ENCODE peak calls at places on chromosomes 5 and 9, in five cellular contexts. F is astrocyte, A is mammary epithelial cell, J is neural progenitor cell, U is PC-3. Z is an unnamed sample. For H3K79me2, the result is how much of the 10 kb centered on the place peaks cover.

GRCh38 chr9:86277072-86277471 is 5.3 kb downstream of the ISCA1 start:
- DNase-seq in F (no peak), A (no peak), J (no peak), U (no peak), Z (no peak)

GRCh38 chr5:83145241-83145640 is 67.9 kb downstream of the XRCC4 start:
- DNase-seq in F (peak), A (peak), J (no peak), U (no peak), Z (peak)

GRCh38 chr9:137423001-137423809 is at the start of the genes EXD3 and NOXA1:
- DNase-seq in F (peak), A (peak), J (peak), U (peak), Z (peak)

GRCh38 chr5:17186271-17186670 is 31.2 kb upstream of the BASP1 start:
- DNase-seq in F (no peak), A (peak), J (no peak), U (no peak), Z (no peak)

GRCh38 chr9:35660966-35661413 is 2.9 kb downstream of the CCDC107 start:
- DNase-seq in F (no peak), A (no peak), J (peak), U (peak), Z (peak)

GRCh38 chr5:134594797-134595457 is 37.7 kb downstream of the SAR1B start:
- DNase-seq in F (no peak), A (no peak), J (no peak), U (no peak), Z (no peak)

GRCh38 chr5:158940977-158941376 is 158.7 kb downstream of the EBF1 start:
- DNase-seq in F (no peak), A (no peak), J (no peak), U (no peak), Z (no peak)

GRCh38 chr5:139391570-139392323 is 2.0 kb upstream of the MZB1 start:
- DNase-seq in F (no peak), A (peak), J (no peak), U (peak), Z (no peak)

GRCh38 chr5:163696270-163696887 is 191.0 kb downstream of the MAT2B start:
- DNase-seq in F (peak), A (peak), J (peak), U (peak), Z (peak)

GRCh38 chr5:55620009-55620770 is 85.4 kb upstream of the PLPP1 start:
- DNase-seq in F (no peak), A (no peak), J (no peak), U (peak), Z (no peak)

GRCh38 chr5:81256766-81257165 is 23.6 kb downstream of the CKMT2 start:
- DNase-seq in F (no peak), A (no peak), J (no peak), U (no peak), Z (no peak)

GRCh38 chr9:106753155-106753671 is 109.8 kb upstream of the ZNF462 start:
- DNase-seq in F (no peak), A (no peak), J (no peak), U (no peak), Z (no peak)

GRCh38 chr5:178392998-178393397 is 160.4 kb upstream of the PHYKPL start:
- DNase-seq in F (no peak), A (no peak), J (no peak), U (no peak), Z (no peak)

GRCh38 chr5:149414405-149415244 is 35.5 kb upstream of the IL17B start:
- DNase-seq in F (no peak), A (no peak), J (no peak), U (no peak), Z (no peak)

GRCh38 chr5:36041537-36041845 is 25.2 kb downstream of the UGT3A2 start:
- DNase-seq in F (no peak), A (no peak), J (peak), U (no peak), Z (no peak)

GRCh38 chr5:149837680-149838269 is 106.8 kb downstream of the PDE6A start:
- DNase-seq in F (peak), A (peak), J (peak), U (peak), Z (peak)

GRCh38 chr5:112329429-112330090 is 89.5 kb downstream of the EPB41L4A start:
- DNase-seq in F (no peak), A (no peak), J (peak), U (no peak), Z (no peak)

GRCh38 chr9:135224921-135225541 is 137.6 kb downstream of the OLFM1 start:
- DNase-seq in F (no peak), A (no peak), J (peak), U (no peak), Z (no peak)

GRCh38 chr9:136572003-136572595 is 26.3 kb upstream of the NOTCH1 start:
- DNase-seq in F (peak), A (no peak), J (peak), U (peak), Z (peak)

GRCh38 chr5:74030371-74030770 is 404.4 kb downstream of the ARHGEF28 start:
- DNase-seq in F (no peak), A (no peak), J (no peak), U (no peak), Z (no peak)

GRCh38 chr9:94851467-94851866 is 125.0 kb downstream of the AOPEP start:
- DNase-seq in F (no peak), A (no peak), J (no peak), U (no peak), Z (no peak)

GRCh38 chr5:149646564-149646963 is 65.3 kb downstream of the ARHGEF37 start:
- DNase-seq in F (peak), A (peak), J (no peak), U (no peak), Z (peak)

GRCh38 chr9:135989722-135990467 is 28.7 kb upstream of the UBAC1 start:
- DNase-seq in F (no peak), A (no peak), J (peak), U (no peak), Z (no peak)

GRCh38 chr5:29238115-29238514 is 1955.4 kb upstream of the CDH6 start:
- DNase-seq in F (no peak), A (no peak), J (no peak), U (no peak), Z (no peak)

GRCh38 chr5:108681079-108681921 is 66.4 kb upstream of the FER start:
- DNase-seq in F (peak), A (peak), J (peak), U (peak), Z (peak)

GRCh38 chr9:110170728-110171257 is 37.2 kb downstream of the C9orf152 start:
- DNase-seq in F (no peak), A (no peak), J (no peak), U (no peak), Z (no peak)

GRCh38 chr9:113160571-113160970 is 9.8 kb downstream of the SLC31A2 start:
- DNase-seq in F (no peak), A (no peak), J (no peak), U (no peak), Z (no peak)

GRCh38 chr9:134591573-134591981 is 50.0 kb upstream of the COL5A1 start:
- DNase-seq in F (peak), A (no peak), J (no peak), U (no peak), Z (no peak)

GRCh38 chr5:178434851-178435250 is 155.3 kb downstream of the COL23A1 start:
- DNase-seq in F (no peak), A (no peak), J (peak), U (no peak), Z (no peak)

GRCh38 chr9:132046456-132046855 is 33.2 kb downstream of the MED27 start:
- DNase-seq in F (no peak), A (no peak), J (no peak), U (no peak), Z (no peak)

GRCh38 chr5:142874537-142874936 is 104.4 kb downstream of the ARHGAP26 start:
- DNase-seq in F (no peak), A (peak), J (no peak), U (peak), Z (peak)

GRCh38 chr5:63194126-63194525 is 615.5 kb downstream of the LRRC70 start:
- DNase-seq in F (no peak), A (no peak), J (no peak), U (no peak), Z (no peak)

GRCh38 chr5:72661405-72661804 is 154.2 kb upstream of the ZNF366 start:
- DNase-seq in F (peak), A (no peak), J (no peak), U (peak), Z (peak)

GRCh38 chr5:59039003-59039295 is 456.1 kb downstream of the RAB3C start:
- DNase-seq in F (no peak), A (no peak), J (peak), U (no peak), Z (no peak)

GRCh38 chr5:59040804-59041201 is 457.9 kb downstream of the RAB3C start:
- DNase-seq in F (no peak), A (no peak), J (no peak), U (no peak), Z (no peak)

GRCh38 chr5:59039296-59040006 is 456.6 kb downstream of the RAB3C start:
- DNase-seq in F (peak), A (peak), J (peak), U (peak), Z (peak)

GRCh38 chr5:59041355-59041754 is 458.5 kb downstream of the RAB3C start:
- DNase-seq in F (no peak), A (no peak), J (peak), U (no peak), Z (no peak)

GRCh38 chr5:59040007-59040803 is 457.3 kb downstream of the RAB3C start:
- DNase-seq in F (no peak), A (no peak), J (no peak), U (no peak), Z (no peak)
- TF ChIP-seq EZH2 in F (no peak), A (no peak), J (peak), U (no peak), Z (peak)

DNA sequence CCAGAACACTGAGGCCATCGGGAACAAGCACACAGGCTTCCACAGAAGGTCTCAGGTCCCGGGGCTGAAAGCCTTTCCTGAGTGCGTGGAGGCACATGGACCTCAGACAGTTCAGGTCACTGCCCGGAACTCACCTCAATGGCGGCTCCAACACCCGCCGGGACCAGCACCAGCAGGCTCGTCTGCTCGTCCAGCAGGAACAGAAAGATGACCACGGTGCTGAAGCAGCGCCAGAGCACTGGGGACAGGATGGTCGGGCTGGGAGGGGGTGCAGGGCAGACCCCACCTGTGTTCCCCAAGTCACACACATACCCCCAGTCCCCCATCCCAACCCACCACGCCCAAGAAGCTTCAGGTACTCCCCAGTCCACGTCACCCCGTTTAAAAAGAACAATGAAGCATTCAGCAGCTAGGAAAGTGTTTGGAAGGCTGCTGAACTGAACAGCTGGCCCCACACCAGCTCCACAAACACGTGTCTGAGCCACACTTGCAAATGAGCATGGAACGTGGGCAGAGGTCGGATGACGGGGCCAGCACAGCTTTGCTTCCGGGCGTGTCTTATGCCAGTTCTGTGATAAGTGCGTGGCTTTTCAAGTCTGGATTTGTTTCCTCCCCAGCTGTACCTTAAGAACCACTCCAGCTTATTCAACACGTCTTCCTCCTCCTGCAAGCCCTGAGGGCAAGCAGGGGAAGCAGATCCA is 14.6 kb downstream of the CLPTM1L start:
- DNase-seq in F (no peak), A (peak), J (no peak), U (no peak), Z (no peak)
- H3K79me2 ChIP-seq in F (under half), A (under half), J (under half), U (under half), Z (under half)

DNA sequence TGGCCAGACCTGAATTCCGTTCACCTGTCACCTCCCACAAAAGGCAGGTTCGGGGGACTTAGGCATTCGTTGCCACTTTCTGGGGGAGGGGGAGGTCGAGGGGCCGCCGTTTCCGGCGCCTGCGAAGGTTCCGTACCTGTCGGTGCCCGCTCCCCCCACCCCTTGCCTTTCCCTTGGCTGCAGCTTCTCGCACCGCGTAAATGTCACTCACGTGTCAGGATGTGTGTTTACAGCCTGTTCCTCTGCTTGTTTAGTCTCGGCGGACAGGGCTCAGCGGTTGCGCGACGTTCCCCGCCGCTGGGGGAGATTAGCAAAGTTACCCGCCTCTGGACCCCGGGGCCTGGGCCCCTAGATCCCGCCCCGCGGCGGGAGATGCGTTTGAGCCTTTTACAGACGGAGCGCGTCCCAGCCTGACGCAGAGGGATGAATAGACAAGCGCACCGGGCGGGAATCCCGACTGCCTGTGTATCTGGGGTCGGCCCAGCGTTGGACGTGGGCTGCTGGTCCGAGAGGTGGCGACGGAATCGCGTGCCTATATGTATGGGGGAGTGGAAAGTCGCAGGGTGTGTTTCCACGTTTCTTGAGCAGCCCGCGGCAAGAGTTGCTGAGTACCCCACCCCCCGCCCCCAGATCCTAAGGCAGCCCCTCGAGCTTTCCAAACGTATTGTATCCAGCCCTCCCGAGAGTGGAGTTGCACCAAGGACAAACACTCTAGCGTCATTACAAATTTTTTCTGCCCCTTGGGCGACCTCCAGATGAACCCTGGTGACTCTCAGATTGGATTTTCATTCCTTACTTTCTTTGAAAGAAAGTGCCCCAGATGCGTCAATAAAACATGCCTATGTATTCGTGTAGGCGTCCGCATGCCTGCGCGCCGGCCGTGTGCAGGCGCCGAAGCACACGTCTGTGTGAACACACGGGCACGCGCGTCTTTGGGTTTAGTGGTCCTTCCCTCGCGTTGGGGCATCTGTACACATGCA is 2.4 kb upstream of the LHX2 start:
- DNase-seq in F (no peak), A (no peak), J (peak), U (no peak), Z (no peak)
- TF ChIP-seq EZH2 in F (peak), A (peak), J (peak), U (no peak), Z (peak)

GRCh38 chr9:120839146-120839545 is 3.6 kb downstream of the PSMD5 start:
- DNase-seq in F (peak), A (no peak), J (no peak), U (peak), Z (no peak)
- H3K79me2 ChIP-seq in F (half or more), A (half or more), J (under half), U (half or more), Z (under half)

GRCh38 chr9:126404459-126404858 is 77.8 kb downstream of the MVB12B start:
- DNase-seq in F (no peak), A (no peak), J (no peak), U (no peak), Z (no peak)
- TF ChIP-seq EZH2 in F (no peak), A (no peak), J (no peak), U (no peak), Z (no peak)

Z was measured in hepatocyte.